ENCODE peak calls at places on chromosomes 13 and 19, in ten cellular contexts. J is keratinocyte, E is NB4, H is ovary, Q is fibroblast of pulmonary artery, T is psoas muscle, D is progenitor cell of endocrine pancreas, L is uterus, X is Caco-2, S is nephron progenitor cell. K is an unnamed sample.

GRCh38 chr13:79491715-79492114 is 10.8 kb downstream of the NDFIP2 start:
- DNase-seq in J (peak; percentile 68), E (no peak), H (no peak), Q (peak; percentile 70), T (no peak), D (no peak), L (no peak), X (no peak), S (no peak), K (no peak)

GRCh38 chr13:94595006-94595942 is 678 bp downstream of the TGDS start:
- DNase-seq in J (no peak), E (peak; percentile 56), H (peak; percentile 9), Q (peak; percentile 17), T (no peak), D (no peak), L (no peak), X (peak; percentile 35), S (peak; percentile 10), K (no peak)

GRCh38 chr13:76832258-76832988 is 53.8 kb downstream of the KCTD12 start:
- DNase-seq in J (no peak), E (no peak), H (no peak), Q (no peak), T (no peak), D (no peak), L (no peak), X (no peak), S (no peak), K (no peak)

GRCh38 chr19:12730054-12730453 is 4.4 kb downstream of the TRIR start:
- DNase-seq in J (no peak), E (peak; percentile 48), H (no peak), Q (no peak), T (no peak), D (no peak), L (no peak), X (no peak), S (no peak), K (no peak)

GRCh38 chr13:101098873-101099272 is 317.4 kb downstream of the NALCN start:
- DNase-seq in J (no peak), E (no peak), H (no peak), Q (no peak), T (no peak), D (no peak), L (no peak), X (no peak), S (no peak), K (peak; percentile 2)

GRCh38 chr19:22286151-22286810 is at the start of gene ZNF729:
- DNase-seq in J (no peak), E (no peak), H (no peak), Q (no peak), T (no peak), D (no peak), L (no peak), X (no peak), S (no peak), K (no peak)

GRCh38 chr19:28128341-28128740 is 1084.6 kb downstream of the UQCRFS1 start:
- DNase-seq in J (no peak), E (no peak), H (no peak), Q (no peak), T (no peak), D (no peak), L (no peak), X (no peak), S (no peak), K (no peak)

GRCh38 chr13:37869756-37870488 is at the start of gene TRPC4:
- DNase-seq in J (no peak), E (peak; percentile 5), H (peak; percentile 44), Q (peak; percentile 73), T (peak; percentile 19), D (peak; percentile 49), L (peak; percentile 79), X (peak; percentile 46), S (peak; percentile 65), K (peak; percentile 79)

GRCh38 chr13:76921516-76921915 is 26.8 kb upstream of the ACOD1 start:
- DNase-seq in J (no peak), E (no peak), H (no peak), Q (peak; percentile 58), T (no peak), D (no peak), L (no peak), X (no peak), S (no peak), K (no peak)

DNA sequence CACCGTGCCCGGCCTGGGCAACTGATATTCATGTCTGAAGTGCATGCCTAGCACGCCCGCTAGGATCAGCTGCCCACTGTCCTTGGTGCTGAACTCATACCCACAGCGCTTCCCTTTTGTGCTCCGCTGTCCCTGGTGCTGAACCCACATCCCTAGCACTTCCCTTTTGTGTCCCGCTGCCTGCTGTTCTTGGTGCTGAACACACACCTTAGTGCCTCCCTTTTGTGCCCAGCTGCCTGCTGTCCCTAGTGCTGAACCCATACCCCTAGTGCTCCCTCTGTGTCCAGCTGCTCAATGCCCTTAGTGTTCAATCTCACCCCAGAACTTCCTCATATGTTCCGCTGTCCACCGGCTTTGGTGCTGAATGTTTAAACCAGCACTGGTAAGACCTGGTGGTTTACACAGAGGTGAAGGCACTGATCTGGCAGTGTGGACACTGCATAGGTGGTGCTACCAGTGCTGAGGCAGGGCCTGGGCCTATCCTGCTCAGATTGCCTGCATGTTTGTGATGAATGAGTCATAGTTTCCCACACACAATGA is 26.3 kb upstream of the SIGLEC11 start:
- DNase-seq in J (peak; percentile 54), E (peak; percentile 99), H (peak; percentile 92), Q (peak; percentile 95), T (peak; percentile 83), D (peak; percentile 94), L (peak; percentile 84), X (peak; percentile 92), S (peak; percentile 98), K (peak; percentile 83)
- TF ChIP-seq CTCF in J (peak; percentile 13), E (no peak), H (no peak), Q (no peak), T (no peak), D (peak; percentile 23), L (peak; percentile 46), X (no peak), S (no peak), K (peak; percentile 42)

DNA sequence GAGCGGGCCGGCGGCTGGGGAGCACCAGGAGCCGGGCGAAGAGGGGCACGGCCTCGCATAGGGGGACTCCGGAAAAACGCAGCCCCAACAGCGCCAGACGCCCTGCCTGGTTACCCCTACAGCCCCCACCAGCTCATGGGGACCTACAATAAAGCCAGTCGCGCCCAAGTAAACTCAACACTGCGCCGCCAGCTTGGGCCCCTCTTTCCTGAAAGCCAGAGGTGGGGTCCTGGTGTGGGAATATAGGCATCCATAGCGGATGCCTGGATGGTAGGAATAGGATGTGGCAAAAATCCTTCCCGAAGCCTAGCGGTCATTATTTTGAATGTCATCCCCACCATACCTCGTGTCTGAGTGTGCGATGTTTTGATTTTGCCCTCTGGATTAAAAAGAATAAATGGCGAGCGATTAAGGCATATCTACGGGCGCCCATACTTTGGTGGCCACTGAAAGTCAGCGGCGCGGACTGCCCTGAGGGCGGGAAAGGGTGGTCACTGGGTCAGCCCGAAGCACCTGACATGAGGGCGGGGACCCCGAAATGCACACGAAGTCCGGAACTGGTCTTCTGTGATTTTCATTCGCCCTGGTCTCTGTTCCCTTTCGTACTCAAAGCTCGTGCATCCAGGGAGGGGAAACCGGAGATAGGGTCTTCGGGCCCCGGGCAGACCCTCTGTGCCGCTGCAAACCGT is at the start of the genes NHLRC3 and PROSER1:
- DNase-seq in J (no peak), E (peak; percentile 95), H (peak; percentile 96), Q (peak; percentile 94), T (peak; percentile 92), D (peak; percentile 53), L (peak; percentile 95), X (peak; percentile 93), S (peak; percentile 82), K (peak; percentile 83)
- TF ChIP-seq CTCF in J (no peak), E (no peak), H (peak; percentile 33), Q (no peak), T (no peak), D (no peak), L (no peak), X (no peak), S (no peak), K (no peak)

GRCh38 chr13:33494596-33495214 is 209.2 kb upstream of the STARD13 start:
- DNase-seq in J (peak; percentile 36), E (no peak), H (no peak), Q (peak; percentile 98), T (no peak), D (no peak), L (no peak), X (no peak), S (no peak), K (peak; percentile 95)
- TF ChIP-seq CTCF in J (no peak), E (no peak), H (no peak), Q (no peak), T (no peak), D (no peak), L (no peak), X (no peak), S (no peak), K (no peak)

GRCh38 chr19:33391631-33392249 is 18.2 kb downstream of the CEBPG start:
- DNase-seq in J (no peak), E (no peak), H (peak; percentile 5), Q (no peak), T (no peak), D (no peak), L (no peak), X (no peak), S (no peak), K (no peak)
- TF ChIP-seq CTCF in J (no peak), E (no peak), H (no peak), Q (no peak), T (no peak), D (no peak), L (no peak), X (no peak), S (no peak), K (no peak)

GRCh38 chr19:49801966-49802661 is 11.0 kb downstream of the FUZ start:
- DNase-seq in J (no peak), E (no peak), H (peak; percentile 97), Q (peak; percentile 90), T (peak; percentile 94), D (no peak), L (peak; percentile 96), X (peak; percentile 38), S (peak; percentile 80), K (peak; percentile 88)
- TF ChIP-seq CTCF in J (no peak), E (no peak), H (peak; percentile 75), Q (peak; percentile 49), T (peak; percentile 19), D (no peak), L (peak; percentile 74), X (no peak), S (no peak), K (peak; percentile 56)

GRCh38 chr19:46571495-46571894 is 29.6 kb upstream of the CALM3 start:
- DNase-seq in J (no peak), E (peak; percentile 70), H (no peak), Q (peak; percentile 28), T (no peak), D (no peak), L (no peak), X (peak; percentile 78), S (peak; percentile 20), K (peak; percentile 14)
- TF ChIP-seq CTCF in J (peak; percentile 33), E (peak; percentile 61), H (no peak), Q (peak; percentile 35), T (no peak), D (peak; percentile 22), L (no peak), X (peak; percentile 34), S (no peak), K (peak; percentile 49)

K was measured in brain microvascular endothelial cell.